ENCODE peak calls at places on chromosome 4, in six cellular contexts. R is H9, E is neuronal stem cell, M is IMR-90, G is H1, A is trophoblast cell. U is an unnamed sample.

GRCh38 chr4:177419416-177419815 is 22.8 kb downstream of the AGA start:
- DNase-seq in G (no peak), M (no peak), R (no peak), E (no peak), A (no peak), U (no peak)

GRCh38 chr4:25161599-25161960 is 1.3 kb upstream of the SEPSECS start:
- DNase-seq in E (no peak), G (no peak), R (no peak), M (no peak), A (peak; percentile 80), U (no peak)

GRCh38 chr4:85607624-85608023 is 132.7 kb downstream of the ARHGAP24 start:
- DNase-seq in G (no peak), M (no peak), A (no peak), R (no peak), E (no peak), U (no peak)

GRCh38 chr4:55181606-55182005 is 56.2 kb upstream of the KDR start:
- DNase-seq in R (no peak), M (peak; percentile 42), G (no peak), A (no peak), E (no peak), U (peak; percentile 62)

GRCh38 chr4:47534772-47535171 is 49.7 kb downstream of the ATP10D start:
- DNase-seq in A (no peak), G (no peak), M (no peak), R (no peak), E (no peak), U (no peak)

GRCh38 chr4:185018834-185019450 is 652 bp downstream of the HELT start:
- DNase-seq in E (no peak), M (no peak), A (no peak), R (peak; percentile 63), G (peak; percentile 84), U (peak; percentile 20)

GRCh38 chr4:39505581-39505980 is 21.7 kb downstream of the UGDH start:
- DNase-seq in G (no peak), A (peak; percentile 51), E (no peak), R (no peak), M (peak; percentile 15), U (no peak)

GRCh38 chr4:132180020-132180427 is 969.1 kb upstream of the PCDH10 start:
- DNase-seq in M (peak; percentile 80), R (no peak), G (no peak), E (no peak), A (no peak), U (peak; percentile 9)

GRCh38 chr4:26871611-26872010 is 11.0 kb downstream of the STIM2 start:
- DNase-seq in G (no peak), R (no peak), M (peak; percentile 31), E (no peak), A (peak; percentile 91), U (no peak)

GRCh38 chr4:26874110-26874509 is 13.5 kb downstream of the STIM2 start:
- DNase-seq in A (no peak), G (no peak), M (no peak), R (no peak), E (no peak), U (no peak)

GRCh38 chr4:26867914-26868684 is 7.5 kb downstream of the STIM2 start:
- DNase-seq in M (peak; percentile 10), G (no peak), A (no peak), E (no peak), R (no peak), U (no peak)

GRCh38 chr4:26873391-26874026 is 12.9 kb downstream of the STIM2 start:
- DNase-seq in R (no peak), G (no peak), A (no peak), E (no peak), M (no peak), U (no peak)

DNA sequence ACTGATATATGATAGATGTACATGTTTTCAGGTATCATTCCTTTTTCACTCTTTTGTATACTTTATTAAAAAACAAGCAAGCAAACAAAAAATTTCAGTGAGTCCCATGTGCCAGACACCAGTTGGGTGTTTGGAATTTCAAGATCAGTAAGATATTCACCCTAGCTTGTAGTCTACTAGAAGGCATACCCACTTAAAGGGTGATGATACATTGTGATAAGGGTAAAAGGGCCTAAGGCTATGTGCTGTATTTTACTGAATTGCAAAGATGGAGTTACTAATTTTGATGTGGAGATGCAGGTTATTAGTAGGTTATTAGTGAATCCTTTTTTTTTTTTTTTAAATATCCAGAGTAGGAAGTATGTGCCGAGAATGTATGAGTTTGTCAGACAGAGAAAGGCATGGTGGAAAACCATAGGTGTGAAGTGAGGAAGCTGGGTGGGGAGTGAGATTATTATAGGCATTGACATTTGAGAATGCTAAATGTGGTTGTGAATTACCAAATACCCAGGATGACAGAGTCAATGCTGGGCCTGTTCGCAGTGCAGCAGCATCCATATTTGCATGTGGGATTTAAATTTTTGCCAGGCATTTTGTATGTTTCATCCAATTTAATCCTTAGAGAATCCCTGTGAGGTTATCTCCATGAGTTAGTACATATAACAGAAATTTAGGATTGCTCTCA is 10.1 kb downstream of the STIM2 start:
- DNase-seq in M (no peak), A (peak; percentile 89), E (no peak), R (no peak), G (no peak), U (no peak)
- H3K14ac ChIP-seq in M (no peak overlapping the region), A (no peak overlapping the region), E (no peak overlapping the region), R (no peak overlapping the region), G (no peak overlapping the region), U (no peak overlapping the region)

GRCh38 chr4:122830392-122831095 is 3.9 kb downstream of the FGF2 start:
- DNase-seq in G (no peak), A (no peak), R (no peak), M (no peak), E (no peak), U (no peak)
- H3K14ac ChIP-seq in G (no peak overlapping the region), A (no peak overlapping the region), R (no peak overlapping the region), M (peak overlapping the region; percentile 15), E (no peak overlapping the region), U (no peak overlapping the region)

DNA sequence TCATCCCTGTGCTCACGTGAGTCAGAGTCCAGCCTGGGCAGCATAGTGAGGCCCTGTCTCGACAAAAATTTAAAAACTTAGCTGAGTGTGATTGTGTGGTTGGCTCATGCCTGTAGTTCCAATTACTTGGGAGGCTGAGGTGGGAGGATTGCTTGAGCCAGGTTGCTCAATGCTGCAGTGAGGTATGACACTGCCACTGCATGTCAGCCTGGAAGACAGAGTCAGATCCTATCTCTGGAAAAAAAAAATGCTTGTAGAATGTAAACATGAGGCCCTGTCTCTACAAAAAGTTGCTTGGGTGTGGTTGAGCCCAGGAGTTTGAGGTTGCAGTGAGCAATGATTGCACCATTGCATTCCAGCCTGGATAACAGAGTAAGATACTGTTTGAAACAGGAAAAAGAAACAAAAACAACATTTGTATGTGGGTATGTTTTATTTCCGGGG is 11.3 kb upstream of the YTHDC1 start:
- DNase-seq in M (peak; percentile 70), A (peak; percentile 97), G (no peak), R (no peak), E (no peak), U (peak; percentile 91)
- H3K14ac ChIP-seq in M (peak overlapping the region; percentile 49), A (no peak overlapping the region), G (no peak overlapping the region), R (no peak overlapping the region), E (no peak overlapping the region), U (no peak overlapping the region)

GRCh38 chr4:164918956-164919355 is 42.0 kb downstream of the APELA start:
- DNase-seq in G (no peak), M (no peak), E (no peak), A (no peak), R (no peak), U (no peak)
- H3K14ac ChIP-seq in G (no peak overlapping the region), M (no peak overlapping the region), E (no peak overlapping the region), A (no peak overlapping the region), R (no peak overlapping the region), U (no peak overlapping the region)

GRCh38 chr4:60463846-60464502 is 736.2 kb upstream of the ADGRL3 start:
- DNase-seq in M (no peak), A (peak; percentile 59), R (no peak), G (peak; percentile 49), E (no peak), U (peak; percentile 10)
- H3K14ac ChIP-seq in M (no peak overlapping the region), A (no peak overlapping the region), R (no peak overlapping the region), G (no peak overlapping the region), E (no peak overlapping the region), U (peak overlapping the region; percentile 55)

GRCh38 chr4:10036926-10037325 is 15.6 kb upstream of the SLC2A9 start:
- DNase-seq in M (no peak), E (no peak), G (no peak), R (no peak), A (no peak), U (no peak)
- H3K14ac ChIP-seq in M (no peak overlapping the region), E (no peak overlapping the region), G (no peak overlapping the region), R (no peak overlapping the region), A (no peak overlapping the region), U (no peak overlapping the region)

GRCh38 chr4:188147776-188148175 is 8.5 kb downstream of the TRIML1 start:
- DNase-seq in G (no peak), M (no peak), R (no peak), E (no peak), A (peak; percentile 57), U (no peak)

GRCh38 chr4:188147176-188147575 is 7.9 kb downstream of the TRIML1 start:
- DNase-seq in A (no peak), M (no peak), G (no peak), R (no peak), E (no peak), U (no peak)

GRCh38 chr4:188145626-188146025 is 6.4 kb downstream of the TRIML1 start:
- DNase-seq in R (no peak), G (no peak), M (peak; percentile 21), A (no peak), E (no peak), U (no peak)

GRCh38 chr4:188143731-188144130 is 4.5 kb downstream of the TRIML1 start:
- DNase-seq in M (no peak), G (no peak), R (no peak), A (peak; percentile 24), E (no peak), U (no peak)

GRCh38 chr4:188146618-188147017 is 7.4 kb downstream of the TRIML1 start:
- DNase-seq in R (no peak), E (no peak), G (no peak), A (peak; percentile 62), M (no peak), U (no peak)
- H3K14ac ChIP-seq in R (no peak overlapping the region), E (peak overlapping the region; percentile 82), G (no peak overlapping the region), A (no peak overlapping the region), M (no peak overlapping the region), U (no peak overlapping the region)

GRCh38 chr4:88467392-88467791 is 10.5 kb downstream of the HERC5 start:
- DNase-seq in M (no peak), E (no peak), A (no peak), R (no peak), G (no peak), U (no peak)
- H3K14ac ChIP-seq in M (no peak overlapping the region), E (no peak overlapping the region), A (no peak overlapping the region), R (no peak overlapping the region), G (no peak overlapping the region), U (no peak overlapping the region)

U was measured in mesenchymal stem cell.